ENCODE peak calls at places on chromosome 12, in four cellular contexts. Z is nephron progenitor cell, J is skeletal muscle cell, O is CMK. X is an unnamed sample.

GRCh38 chr12:119456824-119457223 is 122.3 kb downstream of the CCDC60 start:
- DNase-seq in Z (no peak), J (no peak), O (no peak), X (no peak)

GRCh38 chr12:53298154-53298553 is 1.3 kb upstream of the MYG1 start:
- DNase-seq in Z (no peak), J (peak; percentile 50), O (no peak), X (no peak)

GRCh38 chr12:1644523-1645438 is 15.8 kb downstream of the WNT5B start:
- DNase-seq in Z (no peak), J (peak; percentile 36), O (no peak), X (peak; percentile 88)

GRCh38 chr12:65616022-65616421 is 208.3 kb upstream of the HMGA2 start:
- DNase-seq in Z (no peak), J (no peak), O (no peak), X (no peak)

GRCh38 chr12:30955214-30955613 is 28.7 kb downstream of the TSPAN11 start:
- DNase-seq in Z (no peak), J (no peak), O (no peak), X (no peak)

GRCh38 chr12:64864319-64864718 is 39.9 kb downstream of the TBC1D30 start:
- DNase-seq in Z (no peak), J (no peak), O (no peak), X (no peak)

GRCh38 chr12:46534442-46534841 is 161.9 kb upstream of the SLC38A2 start:
- DNase-seq in Z (no peak), J (no peak), O (no peak), X (no peak)

GRCh38 chr12:59839514-59839913 is 243.7 kb downstream of the SLC16A7 start:
- DNase-seq in Z (no peak), J (no peak), O (no peak), X (no peak)

GRCh38 chr12:14948672-14949071 is 10.3 kb upstream of the ERP27 start:
- DNase-seq in Z (no peak), J (peak; percentile 71), O (no peak), X (no peak)

X was measured in left ventricle myocardium inferior.